ENCODE peak calls at places on chromosomes 12 and 14, in nine cellular contexts. K, G, S, P, B, A, L, Q and Z are unnamed samples.

GRCh38 chr14:106844608-106845285 is 1318.4 kb downstream of the TMEM121 start:
- DNase-seq in S (peak), L (peak), K (peak), G (no peak), B (peak), A (peak), P (no peak), Q (peak), Z (peak)

GRCh38 chr14:68146812-68147211 is 327.2 kb downstream of the RAD51B start:
- DNase-seq in Q (no peak), L (no peak), P (no peak), S (no peak), G (no peak), K (no peak), A (no peak), B (no peak), Z (no peak)

GRCh38 chr14:42428996-42429395 is 822.3 kb downstream of the LRFN5 start:
- DNase-seq in G (no peak), Q (no peak), S (no peak), B (no peak), K (no peak), P (no peak), L (no peak), A (no peak), Z (no peak)

GRCh38 chr14:103542545-103543088 is 13.6 kb downstream of the TRMT61A start:
- DNase-seq in A (no peak), G (no peak), S (no peak), B (peak), P (no peak), L (no peak), K (peak), Q (no peak), Z (no peak)

GRCh38 chr14:104639889-104640548 is 35.4 kb upstream of the TMEM179 start:
- DNase-seq in G (peak), Q (peak), K (no peak), L (no peak), A (no peak), P (peak), S (no peak), B (peak), Z (peak)

GRCh38 chr12:107086314-107086713 is 7.0 kb downstream of the CRY1 start:
- DNase-seq in Q (no peak), K (no peak), L (no peak), A (no peak), P (no peak), G (no peak), S (no peak), B (no peak), Z (no peak)

GRCh38 chr14:76465651-76466050 is 89.7 kb downstream of the ESRRB start:
- DNase-seq in Q (no peak), A (no peak), K (no peak), L (no peak), S (no peak), B (peak), P (no peak), G (no peak), Z (no peak)

GRCh38 chr12:40834321-40834720 is 142.1 kb downstream of the CNTN1 start:
- DNase-seq in P (no peak), L (no peak), S (no peak), G (peak), Q (no peak), B (no peak), K (no peak), A (no peak), Z (no peak)

GRCh38 chr12:49108958-49109404 is 1.7 kb downstream of the LMBR1L start:
- DNase-seq in K (peak), L (peak), S (no peak), A (no peak), P (no peak), Q (peak), B (no peak), G (peak), Z (no peak)

GRCh38 chr12:110284597-110284996 is 3.5 kb downstream of the ATP2A2 start:
- DNase-seq in Q (no peak), G (no peak), L (no peak), S (no peak), B (no peak), P (no peak), K (no peak), A (no peak), Z (no peak)

GRCh38 chr14:23360496-23360895 is 4.5 kb downstream of the EFS start:
- DNase-seq in K (no peak), B (no peak), L (peak), P (no peak), Q (no peak), S (no peak), G (no peak), A (no peak), Z (no peak)

GRCh38 chr12:65765436-65765813 is 58.9 kb upstream of the HMGA2 start:
- DNase-seq in B (no peak), S (no peak), Q (no peak), G (no peak), A (no peak), L (no peak), P (no peak), K (no peak), Z (no peak)

GRCh38 chr12:58919271-58920101 is 818 bp downstream of the LRIG3 start:
- DNase-seq in K (peak), L (peak), Q (no peak), B (peak), G (no peak), A (no peak), S (no peak), P (peak), Z (no peak)

GRCh38 chr12:53612978-53613377 is 13.2 kb downstream of the ATF7 start:
- DNase-seq in S (no peak), Q (no peak), B (no peak), P (no peak), A (no peak), G (no peak), K (no peak), L (no peak), Z (no peak)

GRCh38 chr12:108859923-108860291 is 2.5 kb upstream of the SSH1 start:
- DNase-seq in P (no peak), A (no peak), Q (no peak), G (no peak), S (no peak), L (no peak), K (no peak), B (no peak), Z (no peak)

GRCh38 chr12:46506198-46506597 is 133.6 kb upstream of the SLC38A2 start:
- DNase-seq in Q (no peak), A (no peak), L (no peak), P (no peak), S (no peak), B (no peak), K (no peak), G (no peak), Z (no peak)

GRCh38 chr14:85701763-85702162 is 171.8 kb downstream of the FLRT2 start:
- DNase-seq in G (no peak), S (no peak), B (no peak), P (no peak), Q (no peak), K (no peak), L (no peak), A (no peak), Z (no peak)

GRCh38 chr12:58922849-58923248 is 2.5 kb upstream of the LRIG3 start:
- DNase-seq in K (no peak), L (no peak), S (no peak), A (no peak), Q (no peak), G (no peak), P (no peak), B (no peak), Z (no peak)